ENCODE peak calls at places on chromosomes 5 and 9, in five cellular contexts. D, K, W, R and Q are unnamed samples.

GRCh38 chr5:108749130-108749861 is 1.6 kb downstream of the FER start:
- DNase-seq in K (no peak), W (peak), R (peak), D (peak), Q (peak)

GRCh38 chr9:8567963-8568579 is 768.5 kb upstream of the DMAC1 start:
- DNase-seq in K (no peak), W (no peak), R (no peak), D (no peak), Q (no peak)

GRCh38 chr5:56816546-56817081 is 1.3 kb downstream of the MAP3K1 start:
- DNase-seq in W (peak), D (peak), K (peak), R (peak), Q (peak)

GRCh38 chr9:35706951-35707350 is 17.2 kb upstream of the TPM2 start:
- DNase-seq in W (no peak), D (no peak), R (no peak), K (no peak), Q (no peak)

GRCh38 chr9:134492721-134493470 is 148.7 kb upstream of the COL5A1 start:
- DNase-seq in D (no peak), R (no peak), K (no peak), W (no peak), Q (no peak)

GRCh38 chr9:136720251-136720886 is 8.0 kb downstream of the DIPK1B start:
- DNase-seq in R (peak), D (peak), K (peak), W (no peak), Q (no peak)

GRCh38 chr9:110543631-110544051 is 35.9 kb downstream of the SVEP1 start:
- DNase-seq in D (peak), R (peak), K (no peak), W (peak), Q (no peak)

GRCh38 chr9:95305770-95306492 is 11.6 kb downstream of the FANCC start:
- DNase-seq in D (peak), K (peak), R (peak), W (no peak), Q (no peak)

GRCh38 chr9:89515416-89515815 is 17.5 kb upstream of the SEMA4D start:
- DNase-seq in W (no peak), R (no peak), D (no peak), K (no peak), Q (no peak)

GRCh38 chr5:56851258-56851941 is 36.1 kb downstream of the MAP3K1 start:
- DNase-seq in R (peak), W (no peak), D (peak), K (no peak), Q (no peak)

GRCh38 chr5:115815693-115816225 is 700 bp downstream of the CDO1 start:
- DNase-seq in D (peak), W (peak), R (no peak), K (peak), Q (no peak)

GRCh38 chr5:170151105-170151831 is 45.6 kb downstream of the FOXI1 start:
- DNase-seq in K (no peak), W (peak), R (peak), D (peak), Q (no peak)

GRCh38 chr9:105259274-105259673 is 14.8 kb downstream of the SLC44A1 start:
- DNase-seq in W (no peak), K (no peak), R (no peak), D (no peak), Q (no peak)

GRCh38 chr5:38466444-38467189 is 89.8 kb downstream of the LIFR start:
- DNase-seq in D (peak), R (no peak), K (no peak), W (no peak), Q (no peak)

GRCh38 chr9:94923333-94924089 is 197.0 kb downstream of the AOPEP start:
- DNase-seq in R (peak), K (peak), W (no peak), D (no peak), Q (no peak)

GRCh38 chr5:127957701-127958190 is 125.8 kb upstream of the SLC12A2 start:
- DNase-seq in R (no peak), D (no peak), W (no peak), K (no peak), Q (no peak)

GRCh38 chr9:129615407-129616285 is 5.3 kb downstream of the C9orf50 start:
- DNase-seq in R (no peak), W (no peak), K (no peak), D (no peak), Q (no peak)

DNA sequence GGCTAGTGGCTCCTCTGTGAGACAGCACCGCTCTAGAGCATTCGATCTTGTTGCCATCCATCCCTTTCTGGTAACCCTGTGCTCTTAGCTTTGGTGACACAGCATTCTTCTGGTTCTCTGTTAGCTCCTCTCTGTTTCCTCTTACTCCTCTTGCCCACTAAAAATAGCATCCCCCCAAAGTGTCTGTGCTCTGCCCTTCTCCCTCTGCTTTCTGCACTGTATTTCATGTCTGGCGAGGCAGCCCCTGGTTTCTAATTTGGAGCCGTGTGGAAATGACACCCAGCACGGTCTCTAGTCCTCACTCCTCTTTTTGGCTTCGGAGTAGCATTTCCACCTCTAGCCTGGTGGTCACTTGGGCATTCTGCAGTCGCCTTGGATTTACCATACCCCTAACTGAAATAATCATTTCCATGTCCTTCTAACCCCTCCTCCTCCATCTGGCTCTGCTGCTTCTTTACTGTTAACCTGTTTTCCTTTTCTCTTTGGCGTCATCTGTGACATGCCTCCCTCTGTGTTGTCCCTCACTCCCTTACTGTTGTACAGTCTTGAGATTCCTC is 23.8 kb downstream of the NPR3 start:
- DNase-seq in K (no peak), D (no peak), R (no peak), W (peak), Q (no peak)
- TF ChIP-seq EZH2 in K (no peak), D (no peak), R (no peak), W (no peak), Q (no peak)

GRCh38 chr5:26828294-26828693 is 210.1 kb downstream of the CDH9 start:
- DNase-seq in W (no peak), D (no peak), K (no peak), R (no peak), Q (no peak)
- H3K4me2 ChIP-seq in W (no peak), D (no peak), K (no peak), R (no peak), Q (no peak)

GRCh38 chr5:82794876-82795275 is 282.3 kb downstream of the TMEM167A start:
- DNase-seq in K (no peak), D (no peak), W (peak), R (peak), Q (no peak)
- H3K4me3 ChIP-seq in K (no peak), D (no peak), W (no peak), R (no peak), Q (no peak)

DNA sequence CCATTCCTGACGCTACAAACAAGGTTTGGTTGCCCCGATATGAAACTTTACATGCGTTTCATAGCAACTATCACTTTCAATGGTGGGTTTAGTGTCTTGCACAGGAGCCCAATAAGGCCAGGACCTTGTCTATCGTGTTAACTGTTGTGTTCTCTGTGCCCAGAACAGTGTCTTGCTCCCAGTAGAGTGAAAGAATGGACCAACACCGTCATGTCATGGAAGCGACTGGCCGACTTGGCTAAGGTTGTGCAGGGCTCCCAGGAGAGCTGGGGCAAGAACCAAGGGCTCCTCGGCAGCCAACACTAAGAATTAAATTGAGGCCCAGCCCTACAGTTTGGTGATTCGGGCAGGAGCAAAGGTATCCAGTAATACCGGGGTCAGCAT is 498 bp upstream of the ARHGEF37 start:
- DNase-seq in K (no peak), R (no peak), W (no peak), D (no peak), Q (peak)
- TF ChIP-seq EZH2 in K (no peak), R (no peak), W (peak), D (no peak), Q (no peak)

DNA sequence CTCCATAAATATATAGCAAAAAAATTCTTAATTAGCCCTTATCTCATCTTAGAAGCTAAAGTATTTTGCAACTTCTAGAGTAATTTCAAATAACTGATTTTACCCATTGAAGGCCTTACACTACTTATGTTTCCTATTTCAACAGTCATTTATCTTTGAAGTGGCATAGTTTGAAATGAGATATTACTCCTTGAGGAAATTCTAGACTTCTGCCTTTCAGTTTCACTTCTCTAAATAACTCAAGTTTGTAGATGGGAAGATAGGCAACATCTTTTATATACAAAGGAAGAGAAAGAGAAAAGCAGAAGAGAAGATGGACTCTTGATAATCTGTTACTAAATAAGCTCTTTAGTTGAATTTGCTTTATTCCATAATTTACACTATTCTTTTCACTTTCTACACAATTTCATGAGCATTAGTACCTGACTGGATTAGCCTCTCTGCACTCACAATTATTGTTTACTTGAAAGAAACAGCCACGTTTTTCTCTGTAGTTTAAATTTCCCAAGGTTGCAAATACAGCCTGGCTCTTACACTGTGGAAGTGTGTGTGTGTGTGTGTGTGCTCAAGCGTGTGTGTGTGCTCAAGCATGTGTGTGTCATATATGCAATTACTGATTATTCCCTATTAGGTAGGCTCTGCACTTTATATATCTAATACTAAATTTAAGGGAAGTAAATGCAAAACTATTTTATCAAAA is 60.6 kb upstream of the EMB start:
- DNase-seq in W (no peak), D (no peak), R (no peak), K (no peak), Q (peak)
- H3K4me2 ChIP-seq in W (no peak), D (no peak), R (no peak), K (no peak), Q (peak)

GRCh38 chr9:130877300-130877699 is 19.3 kb downstream of the QRFP start:
- DNase-seq in D (no peak), R (no peak), K (no peak), W (no peak), Q (no peak)
- H3K4me3 ChIP-seq in D (no peak), R (no peak), K (no peak), W (no peak), Q (no peak)